ENCODE peak calls at places on chromosomes 13 and 19, in seven cellular contexts. P is thoracic aorta, Z is stomach, O is K562, C is fibroblast of lung, T is adrenal gland, R is ascending aorta. V is an unnamed sample. For H3K4me1, the result is how much of the 10 kb centered on the place peaks cover.

GRCh38 chr19:16136185-16137067 is 7.1 kb upstream of the HSH2D start:
- DNase-seq in T (no peak), Z (no peak), O (no peak), C (no peak), R (no peak), P (no peak), V (no peak)

GRCh38 chr13:41520699-41521630 is 63.6 kb downstream of the RGCC start:
- DNase-seq in R (no peak), T (no peak), O (no peak), Z (no peak), C (peak), P (no peak), V (no peak)

GRCh38 chr19:756232-756631 is 5.3 kb downstream of the MISP start:
- DNase-seq in Z (no peak), P (no peak), C (peak), T (no peak), O (peak), R (no peak), V (no peak)

GRCh38 chr13:112567161-112567862 is 20.6 kb downstream of the TUBGCP3 start:
- DNase-seq in P (no peak), Z (no peak), T (no peak), C (peak), R (no peak), O (no peak), V (no peak)

GRCh38 chr19:10829967-10830366 is 6.0 kb downstream of the TMED1 start:
- DNase-seq in P (no peak), O (peak), T (no peak), Z (no peak), R (no peak), C (no peak), V (no peak)

GRCh38 chr19:13808856-13809255 is 13.6 kb downstream of the ZSWIM4 start:
- DNase-seq in R (no peak), T (no peak), Z (no peak), P (no peak), O (no peak), C (no peak), V (no peak)

GRCh38 chr13:25468330-25469178 is 96.8 kb downstream of the ATP8A2 start:
- DNase-seq in T (peak), P (no peak), R (no peak), O (peak), Z (no peak), C (peak), V (no peak)

GRCh38 chr13:85698236-85698635 is 101.0 kb downstream of the SLITRK6 start:
- DNase-seq in C (peak), Z (no peak), R (no peak), T (no peak), P (no peak), O (no peak), V (no peak)

GRCh38 chr13:94169783-94170513 is 309.5 kb downstream of the DCT start:
- DNase-seq in R (no peak), P (peak), O (no peak), C (peak), T (no peak), Z (no peak), V (peak)

GRCh38 chr19:6736917-6737283 is 480 bp downstream of the GPR108 start:
- DNase-seq in O (no peak), P (no peak), T (no peak), C (no peak), R (no peak), Z (no peak), V (no peak)

GRCh38 chr13:77345150-77345780 is 18.4 kb upstream of the MYCBP2 start:
- DNase-seq in O (no peak), Z (no peak), R (no peak), T (no peak), C (no peak), P (no peak), V (no peak)
- H3K27ac ChIP-seq in O (no peak), Z (no peak), R (no peak), T (no peak), C (no peak), P (no peak), V (no peak)

GRCh38 chr19:7919681-7920519 is at the start of gene SNAPC2:
- DNase-seq in P (peak), R (peak), C (peak), O (peak), T (peak), Z (peak), V (peak)
- H3K4me1 ChIP-seq in P (half or more), R (under half), C (under half), O (under half), T (under half), Z (half or more), V (under half)

DNA sequence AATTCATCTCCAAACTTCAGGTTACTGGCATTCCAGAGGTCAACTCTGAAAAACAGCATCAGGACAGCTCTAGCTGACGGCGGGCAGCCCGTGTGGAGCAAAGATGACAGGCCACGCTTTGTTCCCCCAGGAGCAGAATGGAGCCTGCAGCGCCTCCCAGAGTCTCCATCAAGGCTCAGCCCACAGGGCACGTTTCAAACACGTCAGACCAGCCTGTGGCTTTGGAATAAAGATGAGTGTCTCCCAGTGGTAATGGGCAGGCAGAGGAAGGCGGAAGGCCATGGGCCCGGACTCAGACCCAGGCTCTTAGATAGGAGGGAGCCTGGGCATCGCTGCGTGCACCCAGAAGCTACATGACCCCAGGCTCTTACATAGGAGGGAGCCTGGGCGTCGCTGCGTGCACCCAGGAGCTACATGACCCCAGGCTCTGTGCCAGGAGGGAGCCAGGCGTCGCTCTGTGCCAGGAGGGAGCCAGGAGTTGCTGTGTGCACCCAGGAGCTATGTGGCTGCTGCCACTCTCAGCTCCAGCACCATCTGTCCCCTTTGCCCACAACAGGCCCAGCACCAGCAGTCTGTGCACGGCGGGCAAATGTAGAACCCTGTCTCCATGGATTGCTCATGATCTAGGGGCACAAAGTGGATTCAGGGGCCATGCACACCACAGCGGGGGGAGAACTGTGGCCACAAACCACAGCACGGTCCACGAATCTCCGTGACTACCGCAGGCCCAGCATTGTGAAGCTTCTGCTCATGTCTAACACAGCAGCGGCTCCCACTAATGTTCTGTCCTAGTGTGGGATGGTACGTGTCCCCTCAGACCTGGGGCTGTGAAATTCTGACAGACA is 47.8 kb upstream of the C13orf46 start:
- DNase-seq in T (no peak), O (no peak), R (no peak), Z (no peak), C (no peak), P (no peak), V (no peak)
- H3K27ac ChIP-seq in T (no peak), O (no peak), R (no peak), Z (no peak), C (no peak), P (no peak), V (no peak)

DNA sequence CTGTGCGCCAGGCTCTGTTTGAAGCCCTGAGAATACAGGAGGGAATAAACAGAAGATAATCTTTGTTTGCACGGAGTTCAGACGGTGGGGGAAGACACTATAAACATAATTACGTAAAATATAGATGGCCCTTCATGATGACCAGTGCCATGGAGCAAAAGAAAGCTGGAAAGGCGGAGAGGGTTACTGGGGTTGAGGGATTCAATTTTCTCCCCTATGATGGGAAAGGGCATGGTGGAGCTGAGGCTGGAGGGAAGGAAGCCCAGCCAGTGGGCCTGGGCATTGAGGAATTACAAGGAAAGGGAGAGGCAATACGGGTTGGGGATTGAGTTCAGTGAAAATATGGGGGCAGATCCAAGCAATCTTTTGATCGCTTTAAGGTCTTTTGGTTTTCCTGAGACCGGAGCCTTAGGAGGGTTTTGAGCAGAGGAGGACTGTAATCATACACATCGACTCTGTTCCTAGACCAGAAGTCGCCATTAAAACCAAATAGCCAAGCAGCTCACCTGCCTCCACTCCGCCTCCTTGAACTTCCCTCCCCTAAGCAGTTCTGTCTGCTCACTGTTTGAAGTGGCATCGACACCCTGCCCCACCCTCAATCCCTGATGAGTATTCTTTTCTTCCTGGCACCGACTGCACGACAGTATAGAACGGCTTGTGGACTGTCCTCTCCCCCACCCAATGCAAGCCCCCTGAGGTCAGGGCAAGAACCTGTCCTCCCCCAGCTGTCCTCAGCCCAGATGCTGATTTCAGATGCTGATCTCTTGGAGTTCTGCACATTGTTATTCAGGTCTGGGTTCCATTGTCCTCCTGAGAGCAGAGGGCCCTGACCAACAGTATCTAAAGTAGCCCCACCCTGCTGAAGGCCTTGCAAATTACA is 813 bp upstream of the ZNF296 start:
- DNase-seq in Z (no peak), C (no peak), O (no peak), R (no peak), T (no peak), P (no peak), V (no peak)
- H3K4me1 ChIP-seq in Z (under half), C (under half), O (under half), R (under half), T (under half), P (under half), V (under half)

GRCh38 chr19:4976412-4977298 is 7.7 kb downstream of the KDM4B start:
- DNase-seq in R (peak), T (peak), Z (peak), P (peak), O (no peak), C (peak), V (peak)
- H3K27ac ChIP-seq in R (peak), T (peak), Z (peak), P (peak), O (no peak), C (peak), V (peak)

DNA sequence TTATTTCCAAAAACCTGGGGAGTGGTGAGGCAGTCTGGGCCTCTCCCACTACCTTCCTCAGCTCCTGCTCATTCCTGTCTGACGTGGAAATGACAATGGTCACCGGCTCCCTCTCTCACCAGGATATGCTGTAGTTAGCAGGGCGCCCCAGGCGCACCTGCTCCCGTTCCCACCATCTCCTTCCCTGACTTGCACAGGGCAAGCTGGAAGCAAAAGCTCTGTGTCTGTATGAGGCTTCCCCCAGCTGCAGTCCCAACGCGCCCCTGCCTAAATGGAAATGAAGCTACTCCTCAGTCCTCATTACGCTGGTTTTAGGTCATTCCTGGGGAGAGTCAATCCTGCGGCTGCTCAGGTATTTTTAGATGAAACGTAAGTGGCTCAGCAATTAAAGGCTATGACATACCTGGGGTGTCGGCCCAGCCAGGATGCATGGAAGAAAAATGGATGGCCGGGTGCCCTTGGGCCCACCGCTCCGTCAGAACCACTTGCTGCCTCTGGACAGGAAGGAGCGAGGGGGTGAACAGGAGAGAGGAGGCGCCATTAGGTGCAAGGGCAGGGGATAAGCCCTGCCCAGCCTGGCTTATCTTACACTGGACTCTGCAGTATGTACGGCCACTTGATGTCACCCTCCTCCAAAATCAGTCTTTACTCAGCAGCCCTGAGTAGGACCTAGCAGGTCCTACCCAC is 32.4 kb downstream of the DHRS12 start:
- DNase-seq in P (no peak), Z (no peak), R (no peak), O (no peak), T (no peak), C (no peak), V (no peak)
- H3K4me1 ChIP-seq in P (under half), Z (under half), R (under half), O (under half), T (under half), C (under half), V (under half)

DNA sequence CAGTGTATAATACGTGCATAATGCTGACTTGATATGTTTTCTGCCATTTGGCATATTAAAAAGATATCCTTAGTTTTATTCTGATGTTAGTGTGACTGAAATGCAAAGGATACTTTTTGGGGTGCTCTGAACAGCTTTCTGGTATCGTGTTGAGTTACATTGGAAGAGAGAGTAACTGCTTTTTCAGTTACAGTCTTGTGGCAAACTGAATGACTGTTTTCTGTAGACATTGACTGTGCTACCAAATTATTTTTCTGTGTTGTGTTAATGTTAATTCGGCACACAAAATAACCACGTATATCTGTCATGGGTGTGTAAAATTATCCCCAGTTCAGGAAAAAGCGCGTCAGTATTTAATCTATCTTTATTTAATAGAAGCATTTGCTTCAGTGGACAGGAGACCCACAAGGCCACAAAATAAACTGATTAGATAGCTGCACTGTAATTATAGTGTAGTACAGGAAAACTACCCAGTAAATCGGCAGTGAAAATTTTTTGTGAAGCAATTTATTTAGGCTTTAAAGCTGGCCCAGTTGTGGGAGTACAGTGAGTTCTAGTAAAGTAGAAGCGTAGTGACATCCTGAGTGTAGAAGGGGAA is 2.5 kb downstream of the URI1 start:
- DNase-seq in P (no peak), R (no peak), T (no peak), O (no peak), Z (no peak), C (no peak), V (no peak)
- H3K27ac ChIP-seq in P (no peak), R (no peak), T (peak), O (peak), Z (peak), C (no peak), V (peak)

DNA sequence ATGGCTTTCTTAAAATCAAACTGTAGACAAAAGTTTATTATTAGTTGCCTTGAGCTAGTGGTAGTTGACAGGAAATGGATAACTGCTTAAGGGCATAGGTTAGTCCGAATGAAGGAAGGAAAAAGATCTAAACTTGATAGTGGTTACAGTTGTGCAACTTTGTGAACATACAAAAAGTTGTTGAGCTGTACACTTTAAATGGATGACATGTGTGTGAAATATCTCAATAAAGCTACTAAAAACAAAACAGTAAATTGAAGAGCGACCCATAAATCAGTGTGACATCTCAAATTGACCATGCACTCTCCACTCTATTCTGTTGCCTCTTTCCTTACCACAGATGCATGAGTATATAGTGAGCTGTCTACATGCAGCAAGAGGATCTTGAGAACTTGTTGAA is 1757.8 kb downstream of the PCDH9 start:
- DNase-seq in C (peak), R (no peak), P (no peak), Z (no peak), O (no peak), T (no peak), V (no peak)
- H3K4me1 ChIP-seq in C (under half), R (under half), P (under half), Z (under half), O (under half), T (under half), V (under half)

GRCh38 chr13:61648546-61648945 is 232.9 kb upstream of the PCDH20 start:
- DNase-seq in O (no peak), R (no peak), Z (no peak), T (no peak), C (no peak), P (no peak), V (no peak)
- H3K27ac ChIP-seq in O (no peak), R (no peak), Z (no peak), T (no peak), C (no peak), P (no peak), V (no peak)

V was measured in gastrocnemius medialis.